ENCODE peak calls at places on chromosomes 6 and 20, in ten cellular contexts. One of them, this sample, is unnamed. For H3K4me1, the result is how much of the 10 kb centered on the place peaks cover.

GRCh38 chr20:31368301-31368700 is at the start of gene DEFB118:
- DNase-seq in stomach: no peak
- DNase-seq in CD8-positive, alpha-beta memory T cell: no peak
- DNase-seq in CD8-positive, alpha-beta T cell: no peak
- DNase-seq in adrenal gland: no peak
- DNase-seq in neural progenitor cell: no peak
- DNase-seq in left ventricle myocardium inferior: no peak
- DNase-seq in ascending aorta: no peak
- DNase-seq in ovary: no peak
- DNase-seq in spleen: no peak
- DNase-seq in this sample: no peak

GRCh38 chr6:84773431-84774173 is 9.2 kb upstream of the TBX18 start:
- DNase-seq in stomach: no peak
- DNase-seq in CD8-positive, alpha-beta memory T cell: no peak
- DNase-seq in CD8-positive, alpha-beta T cell: no peak
- DNase-seq in adrenal gland: no peak
- DNase-seq in neural progenitor cell: peak
- DNase-seq in left ventricle myocardium inferior: peak
- DNase-seq in ascending aorta: peak
- DNase-seq in ovary: no peak
- DNase-seq in spleen: peak
- DNase-seq in this sample: no peak

GRCh38 chr6:121865811-121866210 is 430.4 kb downstream of the GJA1 start:
- DNase-seq in stomach: no peak
- DNase-seq in CD8-positive, alpha-beta memory T cell: no peak
- DNase-seq in CD8-positive, alpha-beta T cell: no peak
- DNase-seq in adrenal gland: no peak
- DNase-seq in neural progenitor cell: no peak
- DNase-seq in left ventricle myocardium inferior: no peak
- DNase-seq in ascending aorta: no peak
- DNase-seq in ovary: no peak
- DNase-seq in spleen: no peak
- DNase-seq in this sample: no peak

GRCh38 chr6:73640179-73640750 is 13.5 kb downstream of the SLC17A5 start:
- DNase-seq in stomach: no peak
- DNase-seq in CD8-positive, alpha-beta memory T cell: no peak
- DNase-seq in CD8-positive, alpha-beta T cell: no peak
- DNase-seq in adrenal gland: no peak
- DNase-seq in neural progenitor cell: no peak
- DNase-seq in left ventricle myocardium inferior: no peak
- DNase-seq in ascending aorta: no peak
- DNase-seq in ovary: no peak
- DNase-seq in spleen: no peak
- DNase-seq in this sample: no peak

GRCh38 chr6:42095776-42096541 is 45.6 kb downstream of the TAF8 start:
- DNase-seq in stomach: peak
- DNase-seq in CD8-positive, alpha-beta memory T cell: no peak
- DNase-seq in CD8-positive, alpha-beta T cell: no peak
- DNase-seq in adrenal gland: no peak
- DNase-seq in neural progenitor cell: peak
- DNase-seq in left ventricle myocardium inferior: no peak
- DNase-seq in ascending aorta: no peak
- DNase-seq in ovary: no peak
- DNase-seq in spleen: no peak
- DNase-seq in this sample: no peak

GRCh38 chr20:46363874-46364669 is 42.3 kb downstream of the ELMO2 start:
- DNase-seq in stomach: peak
- DNase-seq in CD8-positive, alpha-beta memory T cell: peak
- DNase-seq in CD8-positive, alpha-beta T cell: peak
- DNase-seq in adrenal gland: peak
- DNase-seq in neural progenitor cell: peak
- DNase-seq in left ventricle myocardium inferior: peak
- DNase-seq in ascending aorta: peak
- DNase-seq in ovary: peak
- DNase-seq in spleen: peak
- DNase-seq in this sample: peak

GRCh38 chr6:125099211-125100017 is 54.2 kb upstream of the TPD52L1 start:
- DNase-seq in stomach: peak
- DNase-seq in CD8-positive, alpha-beta memory T cell: no peak
- DNase-seq in CD8-positive, alpha-beta T cell: no peak
- DNase-seq in adrenal gland: peak
- DNase-seq in neural progenitor cell: peak
- DNase-seq in left ventricle myocardium inferior: peak
- DNase-seq in ascending aorta: peak
- DNase-seq in ovary: peak
- DNase-seq in spleen: peak
- DNase-seq in this sample: peak

GRCh38 chr20:34948030-34948429 is 7.6 kb downstream of the GSS start:
- DNase-seq in stomach: no peak
- DNase-seq in CD8-positive, alpha-beta memory T cell: no peak
- DNase-seq in CD8-positive, alpha-beta T cell: no peak
- DNase-seq in adrenal gland: no peak
- DNase-seq in neural progenitor cell: no peak
- DNase-seq in left ventricle myocardium inferior: no peak
- DNase-seq in ascending aorta: no peak
- DNase-seq in ovary: no peak
- DNase-seq in spleen: no peak
- DNase-seq in this sample: no peak

GRCh38 chr6:36788768-36789167 is 50.5 kb downstream of the CPNE5 start:
- DNase-seq in stomach: no peak
- DNase-seq in CD8-positive, alpha-beta memory T cell: no peak
- DNase-seq in CD8-positive, alpha-beta T cell: no peak
- DNase-seq in adrenal gland: no peak
- DNase-seq in neural progenitor cell: no peak
- DNase-seq in left ventricle myocardium inferior: no peak
- DNase-seq in ascending aorta: no peak
- DNase-seq in ovary: no peak
- DNase-seq in spleen: no peak
- DNase-seq in this sample: no peak

GRCh38 chr6:24614648-24615047 is 31.3 kb downstream of the KIAA0319 start:
- DNase-seq in stomach: no peak
- DNase-seq in CD8-positive, alpha-beta memory T cell: no peak
- DNase-seq in CD8-positive, alpha-beta T cell: no peak
- DNase-seq in adrenal gland: no peak
- DNase-seq in neural progenitor cell: no peak
- DNase-seq in left ventricle myocardium inferior: no peak
- DNase-seq in ascending aorta: no peak
- DNase-seq in ovary: no peak
- DNase-seq in spleen: no peak
- DNase-seq in this sample: no peak

GRCh38 chr6:44452725-44453124 is 65.2 kb downstream of the CDC5L start:
- DNase-seq in stomach: no peak
- DNase-seq in CD8-positive, alpha-beta memory T cell: no peak
- DNase-seq in CD8-positive, alpha-beta T cell: no peak
- DNase-seq in adrenal gland: no peak
- DNase-seq in neural progenitor cell: no peak
- DNase-seq in left ventricle myocardium inferior: no peak
- DNase-seq in ascending aorta: no peak
- DNase-seq in ovary: no peak
- DNase-seq in spleen: no peak
- DNase-seq in this sample: no peak

DNA sequence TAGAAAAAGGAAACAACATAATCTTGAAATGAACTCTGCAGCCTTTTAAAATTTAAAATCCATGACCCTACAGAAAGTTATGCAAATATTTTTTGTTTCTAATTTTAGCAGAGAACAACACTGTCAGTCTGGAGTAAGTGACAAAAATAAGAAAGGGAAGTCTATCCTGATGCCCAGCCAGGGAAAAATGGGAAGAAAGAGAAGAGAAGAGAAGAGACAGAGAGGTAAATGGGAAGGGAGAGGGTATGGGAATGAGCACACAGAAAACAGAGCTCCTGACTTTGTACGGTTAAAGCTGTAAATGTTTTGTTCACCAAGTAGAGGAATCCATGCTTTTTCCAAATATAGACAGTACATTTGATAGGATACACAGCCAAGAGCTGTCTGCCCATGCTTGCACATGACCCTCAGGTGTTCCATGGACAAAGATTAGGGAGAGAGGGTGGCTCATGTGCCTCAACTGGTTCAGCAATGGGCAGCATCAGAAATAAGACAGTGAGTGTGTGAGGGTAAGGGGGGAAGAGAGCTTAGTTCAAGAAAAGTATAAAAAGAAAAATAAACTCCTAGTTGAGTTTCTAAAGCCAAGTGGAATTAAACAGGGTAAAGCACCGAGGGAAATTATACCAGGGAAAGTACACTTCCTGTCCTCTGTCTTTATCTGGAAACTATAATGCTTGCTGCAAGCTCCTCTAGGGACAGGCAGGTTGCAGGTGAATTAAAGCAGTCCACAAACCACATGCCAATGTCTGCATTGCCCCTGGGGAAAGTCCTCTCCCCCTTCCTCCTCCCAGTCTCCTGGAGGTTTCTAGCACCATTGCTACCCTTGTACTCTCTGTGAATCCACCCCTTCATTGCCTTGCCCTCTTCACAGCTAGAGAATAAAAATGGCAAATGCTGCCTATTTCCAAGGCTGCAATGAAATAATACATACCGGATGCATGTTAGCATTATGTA is 30.0 kb downstream of the MAP3K5 start:
- DNase-seq in stomach: no peak
- DNase-seq in CD8-positive, alpha-beta memory T cell: no peak
- DNase-seq in CD8-positive, alpha-beta T cell: no peak
- DNase-seq in adrenal gland: no peak
- DNase-seq in neural progenitor cell: no peak
- DNase-seq in left ventricle myocardium inferior: no peak
- DNase-seq in ascending aorta: no peak
- DNase-seq in ovary: no peak
- DNase-seq in spleen: no peak
- DNase-seq in this sample: no peak
- H3K27ac ChIP-seq in stomach: peak
- H3K27ac ChIP-seq in CD8-positive, alpha-beta memory T cell: no peak
- H3K27ac ChIP-seq in CD8-positive, alpha-beta T cell: no peak
- H3K27ac ChIP-seq in adrenal gland: peak
- H3K27ac ChIP-seq in neural progenitor cell: no peak
- H3K27ac ChIP-seq in left ventricle myocardium inferior: peak
- H3K27ac ChIP-seq in ascending aorta: peak
- H3K27ac ChIP-seq in ovary: peak
- H3K27ac ChIP-seq in spleen: peak
- H3K27ac ChIP-seq in this sample: peak

GRCh38 chr6:134870677-134871498 is 79.0 kb downstream of the ALDH8A1 start:
- DNase-seq in stomach: no peak
- DNase-seq in CD8-positive, alpha-beta memory T cell: no peak
- DNase-seq in CD8-positive, alpha-beta T cell: no peak
- DNase-seq in adrenal gland: no peak
- DNase-seq in neural progenitor cell: no peak
- DNase-seq in left ventricle myocardium inferior: no peak
- DNase-seq in ascending aorta: no peak
- DNase-seq in ovary: no peak
- DNase-seq in spleen: no peak
- DNase-seq in this sample: no peak
- H3K4me1 ChIP-seq in stomach: under half
- H3K4me1 ChIP-seq in CD8-positive, alpha-beta memory T cell: under half
- H3K4me1 ChIP-seq in CD8-positive, alpha-beta T cell: under half
- H3K4me1 ChIP-seq in adrenal gland: under half
- H3K4me1 ChIP-seq in neural progenitor cell: under half
- H3K4me1 ChIP-seq in left ventricle myocardium inferior: under half
- H3K4me1 ChIP-seq in ascending aorta: under half
- H3K4me1 ChIP-seq in ovary: under half
- H3K4me1 ChIP-seq in spleen: under half
- H3K4me1 ChIP-seq in this sample: under half

GRCh38 chr6:170052991-170053821 is 237.7 kb downstream of the DLL1 start:
- DNase-seq in stomach: peak
- DNase-seq in CD8-positive, alpha-beta memory T cell: no peak
- DNase-seq in CD8-positive, alpha-beta T cell: no peak
- DNase-seq in adrenal gland: peak
- DNase-seq in neural progenitor cell: no peak
- DNase-seq in left ventricle myocardium inferior: no peak
- DNase-seq in ascending aorta: peak
- DNase-seq in ovary: peak
- DNase-seq in spleen: peak
- DNase-seq in this sample: no peak

GRCh38 chr6:170049641-170050491 is 241.0 kb downstream of the DLL1 start:
- DNase-seq in stomach: peak
- DNase-seq in CD8-positive, alpha-beta memory T cell: no peak
- DNase-seq in CD8-positive, alpha-beta T cell: no peak
- DNase-seq in adrenal gland: peak
- DNase-seq in neural progenitor cell: no peak
- DNase-seq in left ventricle myocardium inferior: peak
- DNase-seq in ascending aorta: peak
- DNase-seq in ovary: peak
- DNase-seq in spleen: peak
- DNase-seq in this sample: no peak

GRCh38 chr6:170051229-170052172 is 239.4 kb downstream of the DLL1 start:
- DNase-seq in stomach: peak
- DNase-seq in CD8-positive, alpha-beta memory T cell: no peak
- DNase-seq in CD8-positive, alpha-beta T cell: no peak
- DNase-seq in adrenal gland: peak
- DNase-seq in neural progenitor cell: no peak
- DNase-seq in left ventricle myocardium inferior: no peak
- DNase-seq in ascending aorta: peak
- DNase-seq in ovary: peak
- DNase-seq in spleen: peak
- DNase-seq in this sample: no peak

GRCh38 chr6:170048615-170049256 is 242.1 kb downstream of the DLL1 start:
- DNase-seq in stomach: peak
- DNase-seq in CD8-positive, alpha-beta memory T cell: no peak
- DNase-seq in CD8-positive, alpha-beta T cell: no peak
- DNase-seq in adrenal gland: peak
- DNase-seq in neural progenitor cell: no peak
- DNase-seq in left ventricle myocardium inferior: no peak
- DNase-seq in ascending aorta: peak
- DNase-seq in ovary: peak
- DNase-seq in spleen: peak
- DNase-seq in this sample: no peak

GRCh38 chr6:170050591-170051041 is 240.3 kb downstream of the DLL1 start:
- DNase-seq in stomach: peak
- DNase-seq in CD8-positive, alpha-beta memory T cell: no peak
- DNase-seq in CD8-positive, alpha-beta T cell: no peak
- DNase-seq in adrenal gland: peak
- DNase-seq in neural progenitor cell: no peak
- DNase-seq in left ventricle myocardium inferior: no peak
- DNase-seq in ascending aorta: peak
- DNase-seq in ovary: no peak
- DNase-seq in spleen: peak
- DNase-seq in this sample: peak
- H3K27ac ChIP-seq in stomach: peak
- H3K27ac ChIP-seq in CD8-positive, alpha-beta memory T cell: no peak
- H3K27ac ChIP-seq in CD8-positive, alpha-beta T cell: no peak
- H3K27ac ChIP-seq in adrenal gland: no peak
- H3K27ac ChIP-seq in neural progenitor cell: no peak
- H3K27ac ChIP-seq in left ventricle myocardium inferior: peak
- H3K27ac ChIP-seq in ascending aorta: no peak
- H3K27ac ChIP-seq in ovary: no peak
- H3K27ac ChIP-seq in spleen: peak
- H3K27ac ChIP-seq in this sample: no peak

DNA sequence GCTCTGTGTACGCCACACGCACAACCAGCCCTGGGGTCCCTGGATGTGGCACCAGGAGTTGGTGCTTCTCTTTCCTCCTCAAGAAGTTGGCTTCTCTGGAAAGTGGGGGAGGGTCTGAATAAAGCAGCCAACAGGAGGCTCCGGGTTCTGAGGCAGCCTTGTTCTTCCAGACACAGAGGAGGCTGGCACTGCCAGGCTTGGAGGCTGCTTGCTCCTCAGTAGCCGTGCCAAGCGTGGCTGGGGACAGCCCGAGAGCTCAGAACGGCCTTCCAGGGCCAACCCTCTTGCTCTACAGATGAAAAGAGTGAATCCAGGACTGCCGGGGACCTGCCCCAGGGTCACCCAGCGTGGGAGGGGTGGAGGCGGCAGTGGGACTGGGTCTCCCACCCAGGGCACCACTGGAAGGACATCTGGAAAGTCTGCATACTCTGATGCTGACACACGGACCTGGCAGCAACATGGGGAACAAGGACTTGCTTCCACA is 70.4 kb downstream of the SLC22A23 start:
- DNase-seq in stomach: peak
- DNase-seq in CD8-positive, alpha-beta memory T cell: no peak
- DNase-seq in CD8-positive, alpha-beta T cell: no peak
- DNase-seq in adrenal gland: no peak
- DNase-seq in neural progenitor cell: no peak
- DNase-seq in left ventricle myocardium inferior: no peak
- DNase-seq in ascending aorta: peak
- DNase-seq in ovary: no peak
- DNase-seq in spleen: no peak
- DNase-seq in this sample: no peak
- H3K4me1 ChIP-seq in stomach: under half
- H3K4me1 ChIP-seq in CD8-positive, alpha-beta memory T cell: under half
- H3K4me1 ChIP-seq in CD8-positive, alpha-beta T cell: under half
- H3K4me1 ChIP-seq in adrenal gland: under half
- H3K4me1 ChIP-seq in neural progenitor cell: under half
- H3K4me1 ChIP-seq in left ventricle myocardium inferior: under half
- H3K4me1 ChIP-seq in ascending aorta: under half
- H3K4me1 ChIP-seq in ovary: under half
- H3K4me1 ChIP-seq in spleen: under half
- H3K4me1 ChIP-seq in this sample: under half